ENCODE peak calls at places on chromosomes 12 and 14, in eight cellular contexts. S, U, P, J, Z, I, C and L are unnamed samples.

GRCh38 chr14:50335389-50335788 is 23.3 kb downstream of the DMAC2L start:
- DNase-seq in Z (peak; percentile 72), P (peak; percentile 20), S (peak; percentile 87), C (peak; percentile 52), J (peak; percentile 72), I (no peak), U (peak; percentile 70), L (no peak)

GRCh38 chr14:81382517-81383225 is 17.5 kb downstream of the STON2 start:
- DNase-seq in C (no peak), J (no peak), S (no peak), I (no peak), U (no peak), Z (no peak), P (no peak), L (no peak)

GRCh38 chr12:119061208-119061796 is 80.0 kb downstream of the SRRM4 start:
- DNase-seq in I (peak; percentile 64), P (peak; percentile 67), J (peak; percentile 40), Z (peak; percentile 7), C (peak; percentile 23), U (no peak), S (peak; percentile 19), L (peak; percentile 64)

GRCh38 chr12:62711626-62712305 is 223.2 kb downstream of the PPM1H start:
- DNase-seq in I (no peak), C (peak; percentile 35), Z (no peak), U (no peak), J (no peak), S (no peak), P (no peak), L (no peak)

GRCh38 chr12:112167728-112168525 is 42.6 kb downstream of the TRAFD1 start:
- DNase-seq in P (no peak), I (no peak), J (no peak), Z (no peak), U (no peak), C (no peak), S (no peak), L (no peak)

GRCh38 chr12:18864900-18865561 is 127.1 kb downstream of the CAPZA3 start:
- DNase-seq in J (no peak), Z (peak; percentile 73), P (no peak), C (peak; percentile 70), I (no peak), U (no peak), S (peak; percentile 64), L (no peak)

GRCh38 chr12:68240975-68241374 is 12.4 kb downstream of the IL22 start:
- DNase-seq in S (peak; percentile 51), P (no peak), J (no peak), C (peak; percentile 52), Z (peak; percentile 57), I (peak; percentile 68), U (no peak), L (no peak)

GRCh38 chr12:87136330-87136976 is 880.3 kb upstream of the MGAT4C start:
- DNase-seq in J (no peak), U (no peak), Z (peak; percentile 60), S (peak; percentile 68), I (no peak), C (peak; percentile 81), P (no peak), L (no peak)

GRCh38 chr14:88559852-88560251 is 3.0 kb upstream of the ZC3H14 start:
- DNase-seq in J (no peak), I (no peak), Z (peak; percentile 72), P (no peak), C (peak; percentile 75), U (no peak), S (peak; percentile 74), L (no peak)

DNA sequence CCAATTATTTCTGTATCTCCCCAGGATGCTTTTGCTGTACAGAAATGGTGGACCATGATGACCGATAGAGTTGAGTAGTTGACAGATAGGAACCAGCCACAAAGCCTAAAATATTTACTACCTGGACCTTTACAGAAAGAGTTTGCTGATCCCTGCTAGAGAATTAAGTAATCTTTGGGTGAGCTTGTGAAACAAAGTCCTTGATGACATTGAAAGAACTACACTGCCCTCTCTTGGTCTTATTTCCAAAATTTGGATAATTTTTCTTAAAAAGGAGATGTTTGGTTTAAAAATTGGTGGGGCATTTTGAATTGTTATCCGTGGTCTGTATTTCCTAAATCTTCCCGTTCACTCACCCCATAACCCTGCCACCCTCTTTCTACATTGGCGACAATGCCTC is 13.7 kb upstream of the TCTN1 start:
- DNase-seq in S (peak; percentile 85), J (no peak), C (peak; percentile 84), I (no peak), P (no peak), Z (peak; percentile 72), U (no peak), L (no peak)
- TF ChIP-seq CTCF in S (peak; percentile 32), J (peak; percentile 34), C (peak; percentile 36), I (peak; percentile 61), P (no peak), Z (peak; percentile 78), U (no peak), L (peak; percentile 35)

DNA sequence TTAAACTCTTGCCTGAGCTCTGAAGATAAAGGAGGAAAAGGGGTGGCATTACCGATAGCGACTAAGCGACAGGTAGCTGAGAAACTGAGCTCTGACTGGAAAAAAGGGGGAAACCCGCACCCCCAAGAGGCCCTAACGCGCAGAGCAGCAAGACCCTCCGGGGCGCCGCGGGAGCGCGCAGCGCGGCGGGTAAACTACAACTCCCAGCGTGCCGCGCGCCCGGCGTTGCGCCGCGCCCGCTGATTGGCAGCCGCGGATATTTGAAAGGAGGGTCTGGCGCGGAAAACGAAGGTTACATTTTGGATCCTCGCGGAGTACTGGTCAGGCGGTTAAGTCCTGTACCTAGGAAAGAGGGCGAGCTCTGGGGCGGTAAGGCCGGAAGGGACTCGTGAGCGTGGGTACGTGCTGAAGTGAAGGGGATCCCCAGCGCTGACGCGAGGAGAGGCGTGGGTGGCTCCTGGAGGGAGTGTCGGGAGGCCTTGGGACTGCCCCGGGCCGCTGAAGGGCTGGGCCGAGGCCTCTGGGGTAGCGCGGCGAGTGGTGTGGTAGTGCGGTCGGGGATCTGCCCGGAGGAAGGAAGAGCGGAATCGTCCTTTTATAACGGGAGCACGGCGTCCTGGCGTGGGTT is at the start of gene ESPL1:
- DNase-seq in P (peak; percentile 67), I (peak; percentile 95), J (peak; percentile 81), S (peak; percentile 72), C (peak; percentile 68), U (peak; percentile 81), Z (peak; percentile 75), L (peak; percentile 67)
- TF ChIP-seq CTCF in P (no peak), I (peak; percentile 56), J (no peak), S (peak; percentile 27), C (peak; percentile 21), U (peak; percentile 39), Z (peak; percentile 38), L (peak; percentile 62)

GRCh38 chr12:122947352-122947792 is 18.9 kb downstream of the ABCB9 start:
- DNase-seq in U (peak; percentile 39), P (no peak), J (peak; percentile 70), Z (no peak), I (peak; percentile 40), S (no peak), C (no peak), L (no peak)

GRCh38 chr12:122944588-122944987 is 21.7 kb downstream of the ABCB9 start:
- DNase-seq in P (no peak), S (peak; percentile 49), J (no peak), U (no peak), I (no peak), Z (peak; percentile 56), C (no peak), L (no peak)

GRCh38 chr12:122948605-122949004 is 17.7 kb downstream of the ABCB9 start:
- DNase-seq in P (no peak), J (no peak), S (no peak), I (no peak), C (no peak), U (no peak), Z (no peak), L (no peak)

GRCh38 chr12:122945047-122945592 is 21.1 kb downstream of the ABCB9 start:
- DNase-seq in J (no peak), I (no peak), U (peak; percentile 47), P (no peak), Z (no peak), C (no peak), S (no peak), L (no peak)

DNA sequence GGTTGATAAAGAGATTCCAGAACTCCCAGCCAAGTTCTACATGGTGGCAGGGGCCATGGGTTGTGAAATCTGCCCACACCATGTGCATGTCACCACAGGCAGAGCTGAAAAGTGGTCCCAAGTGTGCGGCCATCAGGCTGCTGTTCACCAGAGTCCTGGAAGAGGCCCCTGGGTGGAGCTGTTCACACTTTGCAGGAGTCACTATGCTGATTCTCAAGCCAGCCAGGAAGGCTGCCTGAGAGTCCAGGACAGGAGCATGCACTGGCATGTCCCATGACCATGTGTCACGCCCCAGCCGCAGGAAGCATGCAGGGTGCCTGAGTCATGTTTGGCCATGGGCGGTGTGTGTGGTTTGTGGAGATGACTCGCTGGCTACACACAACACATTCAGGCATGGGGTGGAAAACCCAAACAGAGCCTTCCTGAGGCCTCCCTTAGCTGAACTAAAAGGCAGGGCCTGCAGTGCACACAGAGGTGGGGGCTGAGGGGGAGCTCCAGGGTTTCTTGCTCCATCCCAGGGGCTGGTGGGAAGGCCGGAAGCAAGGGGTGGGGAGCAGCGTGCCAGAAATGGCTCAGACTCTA is 19.5 kb downstream of the ABCB9 start:
- DNase-seq in S (peak; percentile 99), P (no peak), U (peak; percentile 67), J (peak; percentile 85), Z (peak; percentile 100), C (peak; percentile 99), I (peak; percentile 96), L (no peak)
- TF ChIP-seq CTCF in S (peak; percentile 38), P (no peak), U (peak; percentile 44), J (no peak), Z (peak; percentile 49), C (peak; percentile 61), I (no peak), L (no peak)

GRCh38 chr12:100225491-100225890 is 24.9 kb downstream of the ACTR6 start:
- DNase-seq in J (no peak), P (no peak), S (no peak), C (no peak), I (no peak), U (no peak), Z (no peak), L (no peak)

GRCh38 chr12:100229876-100230275 is 29.3 kb downstream of the ACTR6 start:
- DNase-seq in J (no peak), C (no peak), S (no peak), I (no peak), Z (no peak), U (no peak), P (no peak), L (no peak)

GRCh38 chr12:100234591-100235304 is 32.1 kb downstream of the DEPDC4 start:
- DNase-seq in P (no peak), C (peak; percentile 83), J (no peak), I (peak; percentile 7), U (no peak), S (peak; percentile 85), Z (peak; percentile 86), L (no peak)

GRCh38 chr12:100234166-100234565 is 32.7 kb downstream of the DEPDC4 start:
- DNase-seq in C (peak; percentile 60), J (no peak), I (no peak), S (peak; percentile 40), P (no peak), U (no peak), Z (peak; percentile 69), L (no peak)

DNA sequence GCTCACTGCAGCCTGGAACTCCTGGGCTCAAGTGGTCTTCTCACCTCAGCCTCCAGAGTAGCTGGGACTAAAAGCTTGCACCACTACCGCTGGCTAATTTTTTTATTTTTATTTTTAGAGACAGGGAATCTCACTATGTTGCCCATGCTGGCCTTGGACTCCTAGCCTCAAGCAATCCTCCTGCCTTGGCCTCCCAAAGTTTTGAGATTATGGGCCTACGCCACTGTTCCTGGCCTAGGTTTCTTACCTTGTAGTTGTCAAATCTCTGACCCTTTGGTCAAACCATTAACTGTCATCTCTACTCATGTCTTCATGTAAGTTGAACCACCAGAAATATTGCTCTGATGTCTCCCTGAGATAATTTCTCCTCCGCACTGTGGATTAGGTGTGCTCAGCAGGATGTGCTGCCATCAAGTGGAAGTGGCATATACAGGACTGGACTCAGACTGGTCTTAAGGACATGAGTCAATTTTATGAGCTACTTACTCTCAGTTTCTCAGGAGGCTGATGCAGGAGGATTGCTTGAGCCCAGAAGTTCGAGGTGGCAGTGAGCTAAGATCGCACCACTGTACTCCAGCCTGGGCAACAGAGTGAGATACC is 28.5 kb downstream of the ACTR6 start:
- DNase-seq in S (peak; percentile 13), Z (peak; percentile 13), U (peak; percentile 39), J (no peak), I (no peak), P (no peak), C (peak; percentile 4), L (no peak)
- TF ChIP-seq CTCF in S (no peak), Z (peak; percentile 11), U (peak; percentile 33), J (peak; percentile 20), I (no peak), P (no peak), C (no peak), L (no peak)